ENCODE peak calls at places on chromosomes 7 and 10, in eight cellular contexts. U is GM12864, C is endothelial cell, I is NCI-H1417, V is HEK293T, G is NCI-H1092, Y is amniotic epithelial cell, J is mammary epithelial cell. Z is an unnamed sample.

GRCh38 chr7:30804078-30804661 is 33.0 kb downstream of the MINDY4 start:
- DNase-seq in G (no peak), Y (peak), C (no peak), J (peak), V (no peak), U (no peak), I (no peak), Z (no peak)

GRCh38 chr7:157864911-157865310 is 528.1 kb downstream of the DNAJB6 start:
- DNase-seq in G (no peak), U (no peak), Y (no peak), I (no peak), C (no peak), V (no peak), J (no peak), Z (peak)

GRCh38 chr10:4034907-4035581 is 250.0 kb upstream of the KLF6 start:
- DNase-seq in U (no peak), G (no peak), C (no peak), J (no peak), V (no peak), Y (peak), I (peak), Z (no peak)

GRCh38 chr7:20343211-20343610 is 12.5 kb downstream of the ITGB8 start:
- DNase-seq in V (peak), U (no peak), Y (no peak), J (no peak), C (no peak), I (no peak), G (no peak), Z (no peak)

GRCh38 chr7:132575987-132576722 is at the start of gene PLXNA4:
- DNase-seq in V (peak), Y (no peak), J (no peak), C (no peak), I (peak), G (peak), U (no peak), Z (no peak)

GRCh38 chr7:130493275-130493868 is 1.5 kb downstream of the MEST start:
- DNase-seq in I (peak), C (no peak), J (no peak), Y (no peak), U (no peak), V (no peak), G (no peak), Z (no peak)

GRCh38 chr7:39459606-39460090 is 106.6 kb upstream of the YAE1 start:
- DNase-seq in G (no peak), I (no peak), J (no peak), V (no peak), Y (no peak), U (no peak), C (no peak), Z (no peak)

GRCh38 chr7:131859162-131859821 is 302.9 kb upstream of the PODXL start:
- DNase-seq in G (peak), Y (peak), I (peak), V (peak), C (peak), U (peak), J (peak), Z (peak)

GRCh38 chr7:131212114-131212513 is 115.6 kb upstream of the MKLN1 start:
- DNase-seq in C (peak), U (no peak), Y (peak), I (no peak), G (no peak), V (no peak), J (no peak), Z (no peak)

GRCh38 chr7:20276705-20277472 is 53.8 kb upstream of the ITGB8 start:
- DNase-seq in I (no peak), C (no peak), Y (no peak), U (no peak), G (no peak), V (no peak), J (no peak), Z (no peak)

GRCh38 chr10:70162892-70163201 is 7.5 kb downstream of the SAR1A start:
- DNase-seq in G (no peak), Y (peak), U (no peak), J (no peak), C (no peak), I (no peak), V (no peak), Z (no peak)

Z was measured in spleen.